ENCODE peak calls at places on chromosome 19, in six cellular contexts. H is kidney; O is esophagus squamous epithelium; F is AG10803; B is CD8-positive, alpha-beta T cell; Q is psoas muscle. V is an unnamed sample.

GRCh38 chr19:38563475-38563874 is 54.3 kb downstream of the MAP4K1 start:
- DNase-seq in H (no peak), O (no peak), F (no peak), B (no peak), Q (peak; percentile 7), V (no peak)

GRCh38 chr19:51422053-51422448 is 4.6 kb upstream of the SIGLEC10 start:
- DNase-seq in H (peak; percentile 91), O (peak; percentile 24), F (peak; percentile 64), B (peak; percentile 81), Q (peak; percentile 82), V (no peak)

GRCh38 chr19:10761443-10762242 is 43.8 kb downstream of the DNM2 start:
- DNase-seq in H (peak; percentile 68), O (no peak), F (no peak), B (no peak), Q (no peak), V (no peak)

GRCh38 chr19:35525873-35526272 is 2.2 kb downstream of the SBSN start:
- DNase-seq in H (no peak), O (no peak), F (no peak), B (no peak), Q (no peak), V (no peak)

GRCh38 chr19:22052644-22053013 is 345 bp downstream of the ZNF257 start:
- DNase-seq in H (no peak), O (no peak), F (peak; percentile 2), B (peak; percentile 3), Q (peak; percentile 46), V (no peak)

GRCh38 chr19:10219678-10220077 is 11.5 kb downstream of the S1PR2 start:
- DNase-seq in H (no peak), O (no peak), F (peak; percentile 43), B (no peak), Q (no peak), V (no peak)

GRCh38 chr19:39677931-39678889 is 22.5 kb downstream of the LGALS16 start:
- DNase-seq in H (no peak), O (no peak), F (no peak), B (no peak), Q (peak; percentile 68), V (no peak)

GRCh38 chr19:51971624-51972023 is 15.0 kb downstream of the ZNF350 start:
- DNase-seq in H (no peak), O (no peak), F (peak; percentile 5), B (no peak), Q (no peak), V (no peak)

GRCh38 chr19:23716792-23717191 is 29.8 kb upstream of the ZNF675 start:
- DNase-seq in H (no peak), O (no peak), F (no peak), B (no peak), Q (no peak), V (no peak)

GRCh38 chr19:37778613-37779138 is 710 bp downstream of the ZNF573 start:
- DNase-seq in H (no peak), O (no peak), F (peak; percentile 13), B (no peak), Q (no peak), V (no peak)

GRCh38 chr19:50475101-50475568 is 1.2 kb upstream of the EMC10 start:
- DNase-seq in H (peak; percentile 71), O (no peak), F (no peak), B (no peak), Q (peak; percentile 51), V (no peak)

GRCh38 chr19:50362030-50362412 is 3.4 kb downstream of the NAPSA start:
- DNase-seq in H (no peak), O (no peak), F (no peak), B (no peak), Q (no peak), V (no peak)

GRCh38 chr19:16259385-16260159 is 61.9 kb downstream of the AP1M1 start:
- DNase-seq in H (peak; percentile 93), O (peak; percentile 31), F (no peak), B (no peak), Q (peak; percentile 53), V (no peak)

GRCh38 chr19:1862424-1863307 is 713 bp downstream of the KLF16 start:
- DNase-seq in H (peak; percentile 88), O (no peak), F (no peak), B (no peak), Q (no peak), V (no peak)

GRCh38 chr19:28066161-28066560 is 1146.8 kb downstream of the UQCRFS1 start:
- DNase-seq in H (no peak), O (no peak), F (no peak), B (no peak), Q (no peak), V (no peak)

GRCh38 chr19:10644351-10645007 is 9.7 kb upstream of the ILF3 start:
- DNase-seq in H (peak; percentile 94), O (no peak), F (peak; percentile 68), B (peak; percentile 83), Q (peak; percentile 93), V (no peak)

GRCh38 chr19:39224910-39225309 is 19.9 kb downstream of the IFNL3 start:
- DNase-seq in H (no peak), O (no peak), F (no peak), B (no peak), Q (no peak), V (no peak)

GRCh38 chr19:29662604-29663404 is 2.5 kb upstream of the PLEKHF1 start:
- DNase-seq in H (peak; percentile 91), O (no peak), F (peak; percentile 94), B (no peak), Q (peak; percentile 80), V (no peak)

GRCh38 chr19:39916851-39917396 is 17.5 kb downstream of the FCGBP start:
- DNase-seq in H (peak; percentile 8), O (no peak), F (no peak), B (no peak), Q (no peak), V (no peak)

GRCh38 chr19:51607077-51607476 is 23.1 kb downstream of the SIGLEC5 start:
- DNase-seq in H (no peak), O (no peak), F (no peak), B (no peak), Q (no peak), V (no peak)

GRCh38 chr19:16836906-16837362 is 7.7 kb downstream of the SIN3B start:
- DNase-seq in H (no peak), O (no peak), F (no peak), B (no peak), Q (no peak), V (no peak)

GRCh38 chr19:7125221-7125620 is 55.7 kb downstream of the ZNF557 start:
- DNase-seq in H (no peak), O (no peak), F (no peak), B (no peak), Q (no peak), V (no peak)

GRCh38 chr19:49056101-49056901 is 1.2 kb downstream of the CGB7 start:
- DNase-seq in H (peak; percentile 84), O (no peak), F (peak; percentile 37), B (peak; percentile 30), Q (peak; percentile 77), V (no peak)

GRCh38 chr19:6274756-6275155 is 5.0 kb downstream of the MLLT1 start:
- DNase-seq in H (peak; percentile 49), O (no peak), F (no peak), B (no peak), Q (peak; percentile 76), V (no peak)

GRCh38 chr19:40661616-40662015 is 28.8 kb downstream of the NUMBL start:
- DNase-seq in H (peak; percentile 6), O (no peak), F (no peak), B (no peak), Q (no peak), V (no peak)

GRCh38 chr19:6071103-6071485 is 39.2 kb downstream of the RFX2 start:
- DNase-seq in H (no peak), O (no peak), F (peak; percentile 97), B (no peak), Q (no peak), V (peak; percentile 47)

GRCh38 chr19:17966497-17967257 is at the start of gene KCNN1:
- DNase-seq in H (no peak), O (no peak), F (no peak), B (no peak), Q (no peak), V (no peak)

GRCh38 chr19:17966115-17966455 is 822 bp upstream of the KCNN1 start:
- DNase-seq in H (no peak), O (no peak), F (no peak), B (no peak), Q (no peak), V (no peak)

GRCh38 chr19:17969096-17969792 is 2.3 kb downstream of the KCNN1 start:
- DNase-seq in H (no peak), O (no peak), F (no peak), B (no peak), Q (no peak), V (no peak)

GRCh38 chr19:17968376-17968775 is 1.5 kb downstream of the KCNN1 start:
- DNase-seq in H (no peak), O (no peak), F (no peak), B (no peak), Q (no peak), V (no peak)

GRCh38 chr19:17967258-17968051 is 548 bp downstream of the KCNN1 start:
- DNase-seq in H (no peak), O (no peak), F (no peak), B (no peak), Q (no peak), V (no peak)
- H3K4me3 ChIP-seq in H (peak overlapping the region; percentile 29), O (peak overlapping the region; percentile 36), F (no peak overlapping the region), B (no peak overlapping the region), Q (peak overlapping the region; percentile 38), V (peak overlapping the region; percentile 30)

DNA sequence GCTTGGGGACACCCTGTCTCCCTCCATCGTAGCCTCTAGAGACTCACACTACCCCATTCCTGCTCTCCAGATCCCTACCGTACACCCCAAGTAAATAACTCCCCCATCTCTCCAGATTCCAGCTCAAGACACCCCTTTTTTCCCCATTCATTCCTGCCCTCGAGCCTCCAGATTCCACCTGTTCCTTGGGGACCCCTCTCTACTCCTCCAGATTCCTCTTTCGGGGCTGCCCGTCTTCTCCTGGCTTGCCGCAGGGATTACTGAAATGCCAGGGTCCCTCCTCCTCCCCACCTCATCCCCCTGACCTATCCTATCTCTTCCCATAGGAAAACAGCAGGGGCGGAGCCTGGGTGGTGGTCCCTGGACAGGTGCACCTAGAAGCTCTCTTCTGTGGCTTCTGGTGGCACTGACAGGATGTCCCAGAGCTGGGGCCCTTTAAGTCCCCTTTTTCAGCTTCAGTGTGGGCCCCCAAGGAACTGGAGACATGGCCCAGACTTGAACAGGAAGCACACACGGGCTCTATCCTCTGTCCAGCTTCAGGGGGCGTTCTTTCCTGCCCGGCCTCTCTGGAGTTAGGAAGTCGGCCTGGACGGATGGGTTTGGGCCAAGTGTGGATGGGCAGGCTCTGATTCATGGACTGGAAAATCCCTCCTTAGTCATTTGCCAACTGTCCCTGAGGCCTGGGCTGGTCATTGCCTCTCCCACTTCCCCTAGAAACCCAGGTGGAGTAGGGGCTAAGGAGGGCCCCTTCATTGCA is 1.2 kb downstream of the ZSWIM4 start:
- DNase-seq in H (peak; percentile 92), O (no peak), F (peak; percentile 95), B (no peak), Q (peak; percentile 88), V (no peak)
- H3K4me3 ChIP-seq in H (peak overlapping the region; percentile 71), O (peak overlapping the region; percentile 91), F (peak overlapping the region; percentile 82), B (peak overlapping the region; percentile 73), Q (peak overlapping the region; percentile 79), V (peak overlapping the region; percentile 94)

GRCh38 chr19:18660051-18660910 is 23.2 kb upstream of the CRTC1 start:
- DNase-seq in H (peak; percentile 94), O (no peak), F (no peak), B (no peak), Q (peak; percentile 89), V (no peak)
- H3K4me3 ChIP-seq in H (no peak overlapping the region), O (no peak overlapping the region), F (no peak overlapping the region), B (no peak overlapping the region), Q (peak overlapping the region; percentile 54), V (peak overlapping the region; percentile 3)

DNA sequence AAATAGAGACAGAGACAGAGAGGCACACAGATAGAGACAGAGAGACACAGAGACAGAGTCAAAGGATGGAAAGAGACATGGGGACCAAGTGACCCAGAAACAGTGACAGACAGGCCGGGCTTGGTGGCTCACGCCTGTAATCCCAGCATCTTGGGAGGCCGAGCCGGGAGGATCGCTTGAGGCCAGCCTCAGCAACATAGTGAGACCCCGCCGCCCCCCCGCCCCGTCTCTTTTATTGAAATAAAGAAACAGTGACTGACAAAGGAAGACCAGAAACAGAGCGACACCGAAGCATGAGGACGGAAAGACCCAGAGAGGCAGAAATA is 848 bp upstream of the NECTIN2 start:
- DNase-seq in H (peak; percentile 83), O (no peak), F (no peak), B (no peak), Q (no peak), V (no peak)
- H3K4me3 ChIP-seq in H (peak overlapping the region; percentile 62), O (peak overlapping the region; percentile 75), F (peak overlapping the region; percentile 82), B (peak overlapping the region; percentile 36), Q (peak overlapping the region; percentile 78), V (peak overlapping the region; percentile 97)